ENCODE peak calls at places on chromosomes 6 and 20, in nine cellular contexts. One of them, this sample, is unnamed.

GRCh38 chr20:49179368-49180277 is 8.5 kb downstream of the STAU1 start:
- DNase-seq in tibial nerve: no peak
- DNase-seq in prostate gland: no peak
- DNase-seq in A549: no peak
- DNase-seq in Peyer's patch: no peak
- DNase-seq in sigmoid colon: no peak
- DNase-seq in breast epithelium: no peak
- DNase-seq in GM12878: no peak
- DNase-seq in ovary: no peak
- DNase-seq in this sample: no peak

GRCh38 chr6:161890959-161891358 is 617.1 kb upstream of the AGPAT4 start:
- DNase-seq in breast epithelium: no peak
- DNase-seq in GM12878: no peak
- DNase-seq in sigmoid colon: no peak
- DNase-seq in A549: no peak
- DNase-seq in Peyer's patch: no peak
- DNase-seq in tibial nerve: no peak
- DNase-seq in prostate gland: no peak
- DNase-seq in ovary: peak
- DNase-seq in this sample: no peak

GRCh38 chr6:163554032-163554431 is 139.5 kb downstream of the QKI start:
- DNase-seq in breast epithelium: no peak
- DNase-seq in prostate gland: no peak
- DNase-seq in Peyer's patch: no peak
- DNase-seq in sigmoid colon: no peak
- DNase-seq in A549: no peak
- DNase-seq in tibial nerve: no peak
- DNase-seq in GM12878: no peak
- DNase-seq in ovary: no peak
- DNase-seq in this sample: no peak

GRCh38 chr20:62860924-62861691 is 514 bp downstream of the TCFL5 start:
- DNase-seq in Peyer's patch: no peak
- DNase-seq in tibial nerve: no peak
- DNase-seq in GM12878: no peak
- DNase-seq in sigmoid colon: no peak
- DNase-seq in A549: peak
- DNase-seq in ovary: peak
- DNase-seq in breast epithelium: no peak
- DNase-seq in prostate gland: no peak
- DNase-seq in this sample: no peak

GRCh38 chr6:7143161-7143974 is 35.6 kb downstream of the RREB1 start:
- DNase-seq in tibial nerve: no peak
- DNase-seq in prostate gland: no peak
- DNase-seq in breast epithelium: no peak
- DNase-seq in A549: no peak
- DNase-seq in Peyer's patch: no peak
- DNase-seq in sigmoid colon: no peak
- DNase-seq in GM12878: no peak
- DNase-seq in ovary: no peak
- DNase-seq in this sample: no peak

GRCh38 chr6:110493253-110493800 is 16.9 kb upstream of the SLC22A16 start:
- DNase-seq in tibial nerve: no peak
- DNase-seq in GM12878: no peak
- DNase-seq in ovary: no peak
- DNase-seq in breast epithelium: no peak
- DNase-seq in A549: no peak
- DNase-seq in sigmoid colon: no peak
- DNase-seq in Peyer's patch: no peak
- DNase-seq in prostate gland: no peak
- DNase-seq in this sample: no peak

GRCh38 chr6:12458558-12458957 is 168.4 kb downstream of the EDN1 start:
- DNase-seq in GM12878: no peak
- DNase-seq in Peyer's patch: no peak
- DNase-seq in breast epithelium: no peak
- DNase-seq in prostate gland: no peak
- DNase-seq in tibial nerve: no peak
- DNase-seq in sigmoid colon: no peak
- DNase-seq in A549: no peak
- DNase-seq in ovary: no peak
- DNase-seq in this sample: no peak

GRCh38 chr6:15556711-15557110 is 106.1 kb downstream of the DTNBP1 start:
- DNase-seq in A549: no peak
- DNase-seq in ovary: no peak
- DNase-seq in Peyer's patch: no peak
- DNase-seq in tibial nerve: no peak
- DNase-seq in prostate gland: no peak
- DNase-seq in breast epithelium: no peak
- DNase-seq in sigmoid colon: no peak
- DNase-seq in GM12878: no peak
- DNase-seq in this sample: no peak

GRCh38 chr6:163962627-163963117 is 548.2 kb downstream of the QKI start:
- DNase-seq in A549: no peak
- DNase-seq in GM12878: no peak
- DNase-seq in sigmoid colon: no peak
- DNase-seq in breast epithelium: no peak
- DNase-seq in ovary: no peak
- DNase-seq in tibial nerve: no peak
- DNase-seq in Peyer's patch: no peak
- DNase-seq in prostate gland: no peak
- DNase-seq in this sample: no peak

GRCh38 chr20:44748005-44748370 is 2.3 kb downstream of the KCNK15 start:
- DNase-seq in A549: no peak
- DNase-seq in GM12878: no peak
- DNase-seq in tibial nerve: no peak
- DNase-seq in ovary: no peak
- DNase-seq in breast epithelium: no peak
- DNase-seq in prostate gland: no peak
- DNase-seq in Peyer's patch: no peak
- DNase-seq in sigmoid colon: no peak
- DNase-seq in this sample: no peak

GRCh38 chr20:44747166-44748004 is 1.7 kb downstream of the KCNK15 start:
- DNase-seq in GM12878: no peak
- DNase-seq in breast epithelium: peak
- DNase-seq in prostate gland: peak
- DNase-seq in A549: peak
- DNase-seq in Peyer's patch: peak
- DNase-seq in sigmoid colon: peak
- DNase-seq in ovary: peak
- DNase-seq in tibial nerve: peak
- DNase-seq in this sample: peak

GRCh38 chr20:44745122-44745521 is 543 bp upstream of the KCNK15 start:
- DNase-seq in ovary: no peak
- DNase-seq in breast epithelium: no peak
- DNase-seq in prostate gland: no peak
- DNase-seq in tibial nerve: no peak
- DNase-seq in GM12878: no peak
- DNase-seq in sigmoid colon: no peak
- DNase-seq in Peyer's patch: no peak
- DNase-seq in A549: no peak
- DNase-seq in this sample: no peak

GRCh38 chr20:44745560-44746366 is at the start of gene KCNK15:
- DNase-seq in tibial nerve: no peak
- DNase-seq in sigmoid colon: peak
- DNase-seq in A549: no peak
- DNase-seq in breast epithelium: peak
- DNase-seq in Peyer's patch: no peak
- DNase-seq in prostate gland: no peak
- DNase-seq in GM12878: no peak
- DNase-seq in ovary: peak
- DNase-seq in this sample: peak

DNA sequence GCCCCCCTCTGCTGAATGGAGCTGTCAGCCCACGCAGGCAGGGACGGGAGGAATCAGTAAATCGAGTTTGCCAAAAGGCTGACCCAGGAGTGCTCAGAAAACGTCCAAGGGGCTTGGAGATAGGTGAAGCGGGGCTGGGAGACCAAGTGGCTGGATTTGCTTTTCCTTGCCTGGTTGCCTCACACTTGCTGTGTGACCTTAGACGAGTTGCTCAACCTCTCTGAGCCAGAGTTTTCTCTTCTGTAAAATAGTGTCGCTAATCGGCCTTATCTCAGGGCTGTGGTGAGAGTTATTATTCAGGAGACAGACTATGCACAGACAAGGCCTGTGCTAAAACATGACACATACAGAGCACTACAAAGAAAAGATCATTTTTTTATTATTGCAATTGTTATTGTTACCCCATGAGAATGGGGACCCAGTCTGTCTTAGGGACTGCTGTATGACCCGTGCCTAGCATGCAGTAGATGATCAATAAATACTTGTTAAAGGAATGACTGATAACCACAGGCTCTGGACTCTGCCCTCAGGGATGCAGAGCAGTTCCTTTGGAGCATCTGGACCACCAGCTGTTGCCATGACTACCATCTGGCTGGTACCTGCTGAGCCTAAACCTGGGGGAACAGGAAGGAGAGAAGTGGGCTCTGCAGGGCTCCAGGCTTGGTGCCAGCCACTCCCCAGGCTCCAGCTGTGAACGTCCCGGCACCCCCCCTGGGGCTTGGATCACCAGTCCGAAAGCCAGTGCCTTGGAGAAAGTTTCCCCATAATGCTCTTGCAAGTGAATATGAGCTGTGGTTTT is 901 bp downstream of the KCNK15 start:
- DNase-seq in prostate gland: no peak
- DNase-seq in ovary: no peak
- DNase-seq in breast epithelium: no peak
- DNase-seq in Peyer's patch: no peak
- DNase-seq in sigmoid colon: no peak
- DNase-seq in GM12878: no peak
- DNase-seq in A549: no peak
- DNase-seq in tibial nerve: no peak
- DNase-seq in this sample: no peak
- H3K4me3 ChIP-seq in prostate gland: peak
- H3K4me3 ChIP-seq in ovary: peak
- H3K4me3 ChIP-seq in breast epithelium: peak
- H3K4me3 ChIP-seq in Peyer's patch: peak
- H3K4me3 ChIP-seq in sigmoid colon: peak
- H3K4me3 ChIP-seq in GM12878: no peak
- H3K4me3 ChIP-seq in A549: peak
- H3K4me3 ChIP-seq in tibial nerve: peak
- H3K4me3 ChIP-seq in this sample: peak

GRCh38 chr6:168078199-168078942 is 641 bp downstream of the FRMD1 start:
- DNase-seq in breast epithelium: no peak
- DNase-seq in ovary: peak
- DNase-seq in GM12878: no peak
- DNase-seq in sigmoid colon: no peak
- DNase-seq in Peyer's patch: no peak
- DNase-seq in tibial nerve: no peak
- DNase-seq in prostate gland: no peak
- DNase-seq in A549: no peak
- DNase-seq in this sample: no peak
- TF ChIP-seq POLR2A in breast epithelium: no peak
- TF ChIP-seq POLR2A in ovary: no peak
- TF ChIP-seq POLR2A in GM12878: no peak
- TF ChIP-seq POLR2A in sigmoid colon: no peak
- TF ChIP-seq POLR2A in Peyer's patch: no peak
- TF ChIP-seq POLR2A in tibial nerve: no peak
- TF ChIP-seq POLR2A in prostate gland: no peak
- TF ChIP-seq POLR2A in A549: no peak
- TF ChIP-seq POLR2A in this sample: no peak

GRCh38 chr20:25310268-25310920 is 62.5 kb downstream of the PYGB start:
- DNase-seq in A549: peak
- DNase-seq in ovary: peak
- DNase-seq in GM12878: peak
- DNase-seq in prostate gland: no peak
- DNase-seq in sigmoid colon: peak
- DNase-seq in tibial nerve: peak
- DNase-seq in breast epithelium: peak
- DNase-seq in Peyer's patch: no peak
- DNase-seq in this sample: peak
- H3K4me3 ChIP-seq in A549: peak
- H3K4me3 ChIP-seq in ovary: peak
- H3K4me3 ChIP-seq in GM12878: peak
- H3K4me3 ChIP-seq in prostate gland: no peak
- H3K4me3 ChIP-seq in sigmoid colon: peak
- H3K4me3 ChIP-seq in tibial nerve: peak
- H3K4me3 ChIP-seq in breast epithelium: peak
- H3K4me3 ChIP-seq in Peyer's patch: peak
- H3K4me3 ChIP-seq in this sample: no peak

DNA sequence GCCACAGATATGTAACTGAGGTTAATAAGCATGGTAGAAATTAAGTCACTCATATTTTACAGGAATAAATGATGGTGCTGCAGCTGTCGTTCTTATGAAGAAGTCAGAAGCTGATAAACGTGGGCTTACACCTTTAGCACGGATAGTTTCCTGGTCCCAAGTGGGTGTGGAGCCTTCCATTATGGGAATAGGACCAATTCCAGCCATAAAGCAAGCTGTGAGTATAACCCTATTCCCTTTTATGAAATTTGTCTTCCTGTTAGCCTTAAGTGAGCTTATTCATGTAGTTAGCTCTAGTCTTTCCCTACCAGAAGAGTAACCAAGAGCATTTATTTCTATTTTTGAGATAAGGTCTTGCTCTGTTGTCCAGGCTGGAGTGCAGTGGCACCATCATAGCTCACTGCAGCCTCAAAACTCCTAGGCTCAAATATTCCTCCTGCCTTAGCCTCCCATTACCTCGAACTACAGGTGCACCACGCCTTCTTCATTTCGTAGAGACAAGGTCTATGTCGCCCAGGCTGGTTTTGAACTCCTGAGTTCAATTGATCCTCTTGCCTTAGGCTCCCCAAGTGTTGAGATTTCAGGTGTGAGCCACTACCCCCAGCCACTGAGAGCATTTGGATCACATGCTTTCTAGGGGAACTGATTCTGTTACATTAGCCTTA is 12.0 kb downstream of the TCP1 start:
- DNase-seq in GM12878: no peak
- DNase-seq in Peyer's patch: no peak
- DNase-seq in sigmoid colon: no peak
- DNase-seq in prostate gland: no peak
- DNase-seq in A549: no peak
- DNase-seq in tibial nerve: no peak
- DNase-seq in breast epithelium: no peak
- DNase-seq in ovary: no peak
- DNase-seq in this sample: no peak
- TF ChIP-seq POLR2A in GM12878: peak
- TF ChIP-seq POLR2A in Peyer's patch: no peak
- TF ChIP-seq POLR2A in sigmoid colon: no peak
- TF ChIP-seq POLR2A in prostate gland: no peak
- TF ChIP-seq POLR2A in A549: no peak
- TF ChIP-seq POLR2A in tibial nerve: no peak
- TF ChIP-seq POLR2A in breast epithelium: no peak
- TF ChIP-seq POLR2A in ovary: no peak
- TF ChIP-seq POLR2A in this sample: no peak

GRCh38 chr6:114764866-114765265 is 422.0 kb upstream of the HS3ST5 start:
- DNase-seq in tibial nerve: no peak
- DNase-seq in Peyer's patch: no peak
- DNase-seq in ovary: no peak
- DNase-seq in prostate gland: no peak
- DNase-seq in sigmoid colon: no peak
- DNase-seq in GM12878: no peak
- DNase-seq in A549: no peak
- DNase-seq in breast epithelium: no peak
- DNase-seq in this sample: no peak
- H3K4me3 ChIP-seq in tibial nerve: no peak
- H3K4me3 ChIP-seq in Peyer's patch: no peak
- H3K4me3 ChIP-seq in ovary: no peak
- H3K4me3 ChIP-seq in prostate gland: no peak
- H3K4me3 ChIP-seq in sigmoid colon: no peak
- H3K4me3 ChIP-seq in GM12878: no peak
- H3K4me3 ChIP-seq in A549: no peak
- H3K4me3 ChIP-seq in breast epithelium: no peak
- H3K4me3 ChIP-seq in this sample: no peak